ENCODE peak calls at places on chromosomes 6 and 20, in four cellular contexts. One of them, this sample, is unnamed.
A peak's percentile ranks its signal among the peaks of the same experiment; 100 is the strongest.

GRCh38 chr20:58169441-58169840 is 59.0 kb downstream of the ANKRD60 start:
- DNase-seq in lower lobe of right lung: no peak
- DNase-seq in upper lobe of right lung: no peak
- DNase-seq in stomach: no peak
- DNase-seq in this sample: no peak

GRCh38 chr20:39468703-39469102 is 506.6 kb downstream of the DHX35 start:
- DNase-seq in lower lobe of right lung: no peak
- DNase-seq in stomach: no peak
- DNase-seq in upper lobe of right lung: no peak
- DNase-seq in this sample: no peak

GRCh38 chr20:48294196-48294595 is 508.9 kb upstream of the SULF2 start:
- DNase-seq in stomach: no peak
- DNase-seq in upper lobe of right lung: no peak
- DNase-seq in lower lobe of right lung: no peak
- DNase-seq in this sample: no peak

GRCh38 chr20:61896058-61896961 is 169.4 kb downstream of the TAF4 start:
- DNase-seq in lower lobe of right lung: no peak
- DNase-seq in stomach: peak; percentile 33
- DNase-seq in upper lobe of right lung: no peak
- DNase-seq in this sample: peak; percentile 40

GRCh38 chr6:25034477-25034876 is 98.7 kb upstream of the RIPOR2 start:
- DNase-seq in stomach: no peak
- DNase-seq in upper lobe of right lung: no peak
- DNase-seq in lower lobe of right lung: no peak
- DNase-seq in this sample: no peak

GRCh38 chr20:45685896-45686295 is 15.9 kb upstream of the WFDC11 start:
- DNase-seq in stomach: no peak
- DNase-seq in upper lobe of right lung: no peak
- DNase-seq in lower lobe of right lung: no peak
- DNase-seq in this sample: no peak

GRCh38 chr6:139338845-139339244 is 35.6 kb downstream of the CITED2 start:
- DNase-seq in lower lobe of right lung: no peak
- DNase-seq in upper lobe of right lung: no peak
- DNase-seq in stomach: no peak
- DNase-seq in this sample: no peak

GRCh38 chr6:150766201-150766997 is 99.1 kb upstream of the MTHFD1L start:
- DNase-seq in stomach: no peak
- DNase-seq in lower lobe of right lung: no peak
- DNase-seq in upper lobe of right lung: no peak
- DNase-seq in this sample: peak; percentile 85

GRCh38 chr6:11460001-11460668 is 77.4 kb upstream of the TMEM170B start:
- DNase-seq in upper lobe of right lung: no peak
- DNase-seq in lower lobe of right lung: no peak
- DNase-seq in stomach: no peak
- DNase-seq in this sample: no peak

GRCh38 chr6:139860193-139860592 is 485.7 kb upstream of the CITED2 start:
- DNase-seq in upper lobe of right lung: no peak
- DNase-seq in stomach: no peak
- DNase-seq in lower lobe of right lung: no peak
- DNase-seq in this sample: no peak

GRCh38 chr20:21510414-21510971 is 3.4 kb downstream of the NKX2-2 start:
- DNase-seq in lower lobe of right lung: peak; percentile 43
- DNase-seq in stomach: no peak
- DNase-seq in upper lobe of right lung: no peak
- DNase-seq in this sample: no peak

GRCh38 chr20:34083137-34083536 is 28.9 kb downstream of the EIF2S2 start:
- DNase-seq in upper lobe of right lung: peak; percentile 90
- DNase-seq in stomach: peak; percentile 75
- DNase-seq in lower lobe of right lung: peak; percentile 89
- DNase-seq in this sample: peak; percentile 88

GRCh38 chr20:44695295-44696230 is 19.6 kb upstream of the CCN5 start:
- DNase-seq in upper lobe of right lung: no peak
- DNase-seq in stomach: no peak
- DNase-seq in lower lobe of right lung: no peak
- DNase-seq in this sample: no peak

GRCh38 chr6:80143312-80143960 is 37.0 kb downstream of the BCKDHB start:
- DNase-seq in upper lobe of right lung: no peak
- DNase-seq in stomach: peak; percentile 78
- DNase-seq in lower lobe of right lung: peak; percentile 49
- DNase-seq in this sample: peak; percentile 88

GRCh38 chr20:58179432-58180099 is 48.9 kb downstream of the ANKRD60 start:
- DNase-seq in stomach: peak; percentile 57
- DNase-seq in lower lobe of right lung: peak; percentile 69
- DNase-seq in upper lobe of right lung: peak; percentile 81
- DNase-seq in this sample: peak; percentile 23

GRCh38 chr6:4460595-4461475 is 315.4 kb upstream of the CDYL start:
- DNase-seq in upper lobe of right lung: no peak
- DNase-seq in stomach: peak; percentile 29
- DNase-seq in lower lobe of right lung: no peak
- DNase-seq in this sample: peak; percentile 84

GRCh38 chr20:35003211-35004031 is 47.8 kb downstream of the MYH7B start:
- DNase-seq in upper lobe of right lung: peak; percentile 48
- DNase-seq in lower lobe of right lung: peak; percentile 19
- DNase-seq in stomach: no peak
- DNase-seq in this sample: no peak

GRCh38 chr6:84136364-84137050 is 90.9 kb downstream of the CEP162 start:
- DNase-seq in upper lobe of right lung: no peak
- DNase-seq in stomach: no peak
- DNase-seq in lower lobe of right lung: no peak
- DNase-seq in this sample: no peak

GRCh38 chr6:7085911-7086310 is 21.9 kb upstream of the RREB1 start:
- DNase-seq in lower lobe of right lung: peak; percentile 55
- DNase-seq in upper lobe of right lung: no peak
- DNase-seq in stomach: peak; percentile 63
- DNase-seq in this sample: peak; percentile 70

DNA sequence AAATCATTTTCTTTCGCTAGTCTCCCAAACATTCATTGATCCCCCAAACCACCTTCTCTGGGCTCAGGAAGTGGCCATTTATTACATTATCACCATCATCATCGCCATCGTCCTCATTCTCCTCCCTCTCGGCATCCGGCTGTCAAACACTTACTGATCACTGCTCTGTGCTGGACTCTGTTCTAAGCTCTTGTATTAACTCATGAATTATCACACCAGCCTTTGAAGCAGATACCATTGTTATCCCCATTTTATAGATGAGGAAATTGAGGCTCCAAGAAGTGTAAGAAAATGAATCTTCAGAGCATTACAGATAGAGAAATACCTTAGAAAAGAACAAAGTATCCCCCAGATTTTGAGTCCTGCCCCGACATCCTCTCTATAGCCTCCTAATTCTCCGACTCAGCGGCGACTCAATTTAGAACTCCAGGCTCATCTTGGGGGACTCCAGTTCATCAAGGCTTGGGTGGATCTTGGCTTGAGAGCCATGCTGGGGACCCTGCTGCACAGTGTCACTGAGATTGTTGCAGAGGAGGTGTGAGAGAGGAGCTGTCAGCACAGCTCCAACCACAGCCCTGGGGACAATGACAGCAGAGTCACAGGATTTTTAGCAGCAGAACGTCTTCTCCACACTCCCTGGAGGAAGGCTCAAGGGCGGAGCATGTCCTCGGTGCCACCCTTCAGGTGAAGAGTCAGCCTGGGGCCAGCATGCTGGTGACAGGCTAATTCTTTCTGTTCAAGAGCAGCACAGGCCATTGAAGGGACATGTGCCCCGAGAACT is 6.6 kb upstream of the EEF1E1 start:
- DNase-seq in stomach: no peak
- DNase-seq in upper lobe of right lung: no peak
- DNase-seq in lower lobe of right lung: no peak
- DNase-seq in this sample: no peak
- H3K4me3 ChIP-seq in stomach: no peak overlapping the region
- H3K4me3 ChIP-seq in upper lobe of right lung: no peak overlapping the region
- H3K4me3 ChIP-seq in lower lobe of right lung: no peak overlapping the region
- H3K4me3 ChIP-seq in this sample: no peak overlapping the region

GRCh38 chr6:168880271-168880670 is 373.4 kb downstream of the THBS2 start:
- DNase-seq in upper lobe of right lung: no peak
- DNase-seq in lower lobe of right lung: no peak
- DNase-seq in stomach: no peak
- DNase-seq in this sample: no peak

GRCh38 chr6:168877821-168878282 is 375.8 kb downstream of the THBS2 start:
- DNase-seq in upper lobe of right lung: no peak
- DNase-seq in lower lobe of right lung: no peak
- DNase-seq in stomach: peak; percentile 66
- DNase-seq in this sample: peak; percentile 16

GRCh38 chr6:168873266-168873665 is 380.4 kb downstream of the THBS2 start:
- DNase-seq in upper lobe of right lung: no peak
- DNase-seq in stomach: no peak
- DNase-seq in lower lobe of right lung: no peak
- DNase-seq in this sample: no peak

GRCh38 chr6:168874637-168875036 is 379.0 kb downstream of the THBS2 start:
- DNase-seq in stomach: no peak
- DNase-seq in lower lobe of right lung: no peak
- DNase-seq in upper lobe of right lung: no peak
- DNase-seq in this sample: no peak

GRCh38 chr6:168875811-168876576 is 377.7 kb downstream of the THBS2 start:
- DNase-seq in lower lobe of right lung: no peak
- DNase-seq in stomach: no peak
- DNase-seq in upper lobe of right lung: no peak
- DNase-seq in this sample: no peak
- H3K27me3 ChIP-seq in lower lobe of right lung: peaks cover 17% of the 10 kb centered on the region
- H3K27me3 ChIP-seq in stomach: no peaks in the 10 kb centered on the region
- H3K27me3 ChIP-seq in upper lobe of right lung: peaks cover 14% of the 10 kb centered on the region
- H3K27me3 ChIP-seq in this sample: no peaks in the 10 kb centered on the region

GRCh38 chr6:35049346-35049745 is 91.8 kb downstream of the TCP11 start:
- DNase-seq in upper lobe of right lung: no peak
- DNase-seq in stomach: no peak
- DNase-seq in lower lobe of right lung: no peak
- DNase-seq in this sample: no peak

GRCh38 chr6:35050291-35050987 is 90.7 kb downstream of the TCP11 start:
- DNase-seq in upper lobe of right lung: no peak
- DNase-seq in lower lobe of right lung: no peak
- DNase-seq in stomach: no peak
- DNase-seq in this sample: no peak

GRCh38 chr6:35050988-35051330 is 90.2 kb downstream of the TCP11 start:
- DNase-seq in stomach: no peak
- DNase-seq in upper lobe of right lung: no peak
- DNase-seq in lower lobe of right lung: no peak
- DNase-seq in this sample: no peak

GRCh38 chr6:35048631-35049083 is 92.5 kb downstream of the TCP11 start:
- DNase-seq in upper lobe of right lung: no peak
- DNase-seq in lower lobe of right lung: no peak
- DNase-seq in stomach: no peak
- DNase-seq in this sample: no peak

DNA sequence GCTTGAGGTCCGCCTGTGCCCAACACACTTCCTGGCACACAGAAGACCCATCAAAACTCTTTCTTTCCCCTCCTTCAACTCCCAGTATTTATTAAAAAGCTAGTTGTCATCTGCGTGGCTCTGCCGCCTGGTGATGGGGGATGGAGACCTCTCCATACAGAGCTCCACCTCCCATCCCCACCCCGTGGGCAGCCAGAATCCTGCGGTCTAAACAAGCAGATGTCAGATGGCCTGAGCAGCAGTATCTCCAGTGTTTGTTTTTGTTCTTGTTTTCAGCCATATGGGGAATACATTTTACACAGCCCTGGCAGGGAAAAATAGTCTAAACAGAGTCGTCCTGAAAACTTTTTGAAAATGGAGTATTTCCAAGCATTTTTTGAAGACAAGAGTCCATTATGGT is 91.3 kb downstream of the TCP11 start:
- DNase-seq in lower lobe of right lung: no peak
- DNase-seq in stomach: no peak
- DNase-seq in upper lobe of right lung: no peak
- DNase-seq in this sample: no peak
- H3K27ac ChIP-seq in lower lobe of right lung: peak overlapping the region; percentile 87
- H3K27ac ChIP-seq in stomach: peak overlapping the region; percentile 86
- H3K27ac ChIP-seq in upper lobe of right lung: peak overlapping the region; percentile 75
- H3K27ac ChIP-seq in this sample: no peak overlapping the region

DNA sequence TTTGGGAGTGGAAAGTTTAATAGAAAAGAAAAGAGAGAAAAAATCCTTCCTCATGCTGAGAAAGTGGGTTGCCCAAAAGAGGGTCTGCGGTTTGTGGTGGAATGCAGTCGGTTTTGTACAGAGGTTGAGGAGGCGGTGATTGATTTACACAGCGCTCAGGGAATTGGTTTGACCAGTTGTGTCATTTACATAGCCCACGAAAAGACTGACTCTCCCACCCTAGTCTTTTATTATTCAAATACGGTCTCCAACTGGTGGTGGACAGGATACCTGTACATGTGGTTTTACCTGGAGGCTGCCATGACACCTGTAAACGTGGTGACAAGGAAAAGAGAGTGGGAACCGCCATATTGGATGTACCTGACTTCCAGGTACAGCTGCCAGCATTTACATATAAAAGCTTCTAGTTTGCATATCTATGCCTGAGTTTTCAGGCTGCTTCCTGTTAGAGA is 42.1 kb downstream of the HLA-DPB1 start:
- DNase-seq in stomach: no peak
- DNase-seq in lower lobe of right lung: no peak
- DNase-seq in upper lobe of right lung: no peak
- DNase-seq in this sample: no peak
- H3K4me3 ChIP-seq in stomach: no peak overlapping the region
- H3K4me3 ChIP-seq in lower lobe of right lung: no peak overlapping the region
- H3K4me3 ChIP-seq in upper lobe of right lung: no peak overlapping the region
- H3K4me3 ChIP-seq in this sample: no peak overlapping the region

DNA sequence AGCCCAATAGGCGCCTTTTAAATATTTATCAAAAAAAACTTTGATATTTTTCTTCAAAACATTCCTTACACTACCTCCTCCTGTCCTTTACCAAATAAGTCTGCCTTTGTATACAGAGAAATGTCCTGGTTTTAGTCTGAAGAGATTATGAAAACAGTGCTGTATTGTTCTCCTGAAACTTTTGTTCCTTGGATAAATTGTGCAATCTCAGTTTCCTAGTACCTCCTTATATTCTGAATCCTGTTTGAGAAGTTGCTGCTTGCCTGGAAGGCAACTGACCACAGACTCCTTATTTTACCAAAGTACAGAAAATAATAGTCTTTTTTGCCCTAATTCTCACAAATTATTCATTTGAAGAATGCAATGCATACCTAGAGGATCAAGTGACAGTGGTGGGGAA is 349.5 kb downstream of the EPHA7 start:
- DNase-seq in upper lobe of right lung: no peak
- DNase-seq in stomach: no peak
- DNase-seq in lower lobe of right lung: no peak
- DNase-seq in this sample: no peak
- H3K27me3 ChIP-seq in upper lobe of right lung: no peaks in the 10 kb centered on the region
- H3K27me3 ChIP-seq in stomach: no peaks in the 10 kb centered on the region
- H3K27me3 ChIP-seq in lower lobe of right lung: no peaks in the 10 kb centered on the region
- H3K27me3 ChIP-seq in this sample: no peaks in the 10 kb centered on the region

GRCh38 chr20:14453259-14453658 is 115.8 kb upstream of the FLRT3 start:
- DNase-seq in upper lobe of right lung: no peak
- DNase-seq in stomach: no peak
- DNase-seq in lower lobe of right lung: no peak
- DNase-seq in this sample: no peak
- H3K27ac ChIP-seq in upper lobe of right lung: no peak overlapping the region
- H3K27ac ChIP-seq in stomach: no peak overlapping the region
- H3K27ac ChIP-seq in lower lobe of right lung: no peak overlapping the region
- H3K27ac ChIP-seq in this sample: no peak overlapping the region

DNA sequence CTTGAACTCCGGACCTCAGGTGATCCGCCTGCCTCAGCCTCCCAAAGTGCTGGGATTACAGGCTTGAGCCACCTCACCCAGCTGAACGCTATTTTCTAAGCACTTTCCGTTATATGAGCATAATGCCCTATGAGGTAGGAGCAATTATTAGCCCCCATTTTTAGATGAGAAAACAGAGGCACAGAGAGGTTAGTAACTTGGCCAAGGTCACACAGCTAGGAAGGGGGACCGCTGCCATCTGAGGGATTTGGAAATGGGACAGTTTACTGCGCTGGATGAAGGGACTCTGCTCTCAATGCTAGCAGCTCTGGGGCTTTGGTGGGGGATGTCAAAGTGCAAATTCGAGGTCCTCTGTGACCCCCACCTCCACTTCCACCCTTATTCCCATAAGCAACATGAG is 62.5 kb downstream of the BCAS4 start:
- DNase-seq in lower lobe of right lung: no peak
- DNase-seq in stomach: no peak
- DNase-seq in upper lobe of right lung: no peak
- DNase-seq in this sample: no peak
- H3K4me3 ChIP-seq in lower lobe of right lung: no peak overlapping the region
- H3K4me3 ChIP-seq in stomach: no peak overlapping the region
- H3K4me3 ChIP-seq in upper lobe of right lung: no peak overlapping the region
- H3K4me3 ChIP-seq in this sample: no peak overlapping the region

This sample was measured in thyroid gland.